ENCODE peak calls at places on chromosomes 5 and 9, in nine cellular contexts. P, K, B, H, X, U, S, A and W are unnamed samples.

GRCh38 chr5:42583322-42583721 is 160.1 kb downstream of the GHR start:
- DNase-seq in P (peak; percentile 82), K (no peak), B (peak; percentile 9), X (peak; percentile 76), H (peak; percentile 60), S (no peak), A (peak; percentile 25), U (no peak), W (no peak)

GRCh38 chr9:89437772-89438171 is 60.1 kb downstream of the SEMA4D start:
- DNase-seq in B (no peak), S (no peak), K (no peak), X (no peak), A (no peak), H (no peak), U (no peak), P (no peak), W (no peak)

GRCh38 chr5:38755171-38755570 is 90.6 kb upstream of the OSMR start:
- DNase-seq in U (no peak), B (no peak), H (no peak), X (no peak), P (no peak), A (no peak), S (no peak), K (no peak), W (no peak)

GRCh38 chr5:1005904-1006655 is 2.5 kb upstream of the NKD2 start:
- DNase-seq in P (no peak), X (no peak), A (no peak), K (peak; percentile 57), H (no peak), B (no peak), U (peak; percentile 46), S (no peak), W (no peak)

GRCh38 chr5:157747766-157748700 is 4.5 kb downstream of the LSM11 start:
- DNase-seq in K (no peak), U (no peak), P (no peak), A (no peak), H (no peak), B (no peak), X (no peak), S (no peak), W (no peak)

GRCh38 chr9:2336055-2336454 is 285.5 kb upstream of the VLDLR start:
- DNase-seq in X (no peak), A (no peak), H (no peak), U (no peak), P (peak; percentile 21), S (no peak), B (no peak), K (no peak), W (no peak)

GRCh38 chr9:84851935-84852585 is 182.5 kb downstream of the NTRK2 start:
- DNase-seq in B (no peak), X (peak; percentile 93), P (no peak), H (no peak), A (no peak), S (no peak), U (no peak), K (no peak), W (no peak)

GRCh38 chr5:133534566-133534965 is 77.8 kb downstream of the FSTL4 start:
- DNase-seq in U (no peak), P (no peak), A (no peak), K (no peak), S (no peak), B (no peak), H (no peak), X (no peak), W (no peak)

GRCh38 chr9:23621166-23621565 is 204.9 kb downstream of the ELAVL2 start:
- DNase-seq in U (no peak), P (no peak), H (no peak), S (no peak), B (no peak), K (no peak), X (no peak), A (no peak), W (no peak)

GRCh38 chr9:111970827-111971226 is 74.2 kb downstream of the UGCG start:
- DNase-seq in H (no peak), K (no peak), B (no peak), P (no peak), X (peak; percentile 89), A (no peak), S (no peak), U (no peak), W (no peak)

GRCh38 chr5:173578947-173579615 is 37.4 kb downstream of the BOD1 start:
- DNase-seq in B (no peak), H (no peak), K (no peak), S (no peak), X (no peak), P (no peak), U (no peak), A (no peak), W (no peak)

GRCh38 chr9:128920381-128921058 is at the start of gene PHYHD1:
- DNase-seq in U (peak; percentile 87), H (no peak), A (no peak), P (no peak), X (no peak), B (no peak), S (no peak), K (no peak), W (no peak)

GRCh38 chr9:71683598-71684235 is 84.6 kb downstream of the CEMIP2 start:
- DNase-seq in P (peak; percentile 27), K (no peak), U (no peak), S (no peak), A (no peak), H (no peak), X (peak; percentile 17), B (no peak), W (peak; percentile 34)

GRCh38 chr9:130446111-130446861 is 1.5 kb downstream of the ASS1 start:
- DNase-seq in B (no peak), X (peak; percentile 75), K (no peak), H (no peak), P (peak; percentile 62), U (peak; percentile 82), S (no peak), A (no peak), W (no peak)

GRCh38 chr5:137666901-137667300 is 69.0 kb downstream of the KLHL3 start:
- DNase-seq in U (no peak), P (no peak), A (no peak), K (no peak), S (no peak), B (no peak), H (no peak), X (no peak), W (no peak)

GRCh38 chr9:4108708-4109444 is 191.0 kb downstream of the GLIS3 start:
- DNase-seq in A (no peak), S (no peak), K (no peak), P (no peak), U (no peak), B (no peak), H (no peak), X (no peak), W (no peak)

GRCh38 chr9:120740135-120740534 is 25.9 kb upstream of the MEGF9 start:
- DNase-seq in H (no peak), K (no peak), U (no peak), B (no peak), A (no peak), X (no peak), P (no peak), S (no peak), W (no peak)

GRCh38 chr5:69006030-69006429 is 87.8 kb upstream of the SLC30A5 start:
- DNase-seq in S (no peak), U (no peak), B (no peak), X (no peak), H (no peak), A (no peak), P (no peak), K (no peak), W (no peak)

GRCh38 chr5:55694152-55694830 is 17.8 kb downstream of the SLC38A9 start:
- DNase-seq in U (no peak), X (peak; percentile 23), A (no peak), B (no peak), P (no peak), H (no peak), S (no peak), K (no peak), W (no peak)

GRCh38 chr9:136546697-136547481 is 1.0 kb upstream of the NOTCH1 start:
- DNase-seq in K (peak; percentile 85), U (peak; percentile 88), X (peak; percentile 69), B (peak; percentile 55), S (no peak), H (no peak), A (peak; percentile 56), P (peak; percentile 80), W (no peak)

GRCh38 chr9:115261656-115262081 is 143.7 kb upstream of the TNC start:
- DNase-seq in X (no peak), A (no peak), S (no peak), U (no peak), P (no peak), B (no peak), H (no peak), K (no peak), W (no peak)

GRCh38 chr9:131679261-131680020 is 60.4 kb downstream of the RAPGEF1 start:
- DNase-seq in P (no peak), B (no peak), X (no peak), H (no peak), A (no peak), U (no peak), K (no peak), S (no peak), W (no peak)

GRCh38 chr5:374631-375335 is 53.3 kb downstream of the AHRR start:
- DNase-seq in U (peak; percentile 61), X (peak; percentile 3), H (no peak), K (peak; percentile 61), S (no peak), B (no peak), P (peak; percentile 2), A (peak; percentile 49), W (no peak)

GRCh38 chr5:143219696-143220095 is 183.8 kb downstream of the NR3C1 start:
- DNase-seq in S (no peak), A (no peak), H (no peak), U (no peak), P (no peak), X (no peak), K (no peak), B (no peak), W (no peak)

GRCh38 chr5:35857606-35858205 is 1.0 kb downstream of the IL7R start:
- DNase-seq in P (no peak), K (no peak), A (no peak), U (no peak), S (no peak), B (no peak), H (no peak), X (no peak), W (no peak)

GRCh38 chr5:73438897-73439470 is 9.6 kb downstream of the FOXD1 start:
- DNase-seq in H (no peak), X (no peak), U (no peak), A (no peak), K (no peak), B (no peak), S (no peak), P (no peak), W (no peak)

GRCh38 chr5:107805166-107805565 is 134.4 kb upstream of the EFNA5 start:
- DNase-seq in A (no peak), H (no peak), X (peak; percentile 13), S (no peak), P (no peak), B (no peak), U (no peak), K (no peak), W (no peak)

GRCh38 chr5:73694089-73694488 is 68.1 kb downstream of the ARHGEF28 start:
- DNase-seq in P (no peak), X (no peak), B (no peak), A (no peak), K (no peak), S (no peak), H (peak; percentile 18), U (no peak), W (no peak)

GRCh38 chr9:121445986-121446385 is 53.7 kb downstream of the GGTA1 start:
- DNase-seq in H (no peak), S (no peak), X (no peak), P (peak; percentile 9), K (no peak), U (no peak), B (no peak), A (no peak), W (no peak)

GRCh38 chr5:73640861-73641320 is 14.9 kb downstream of the ARHGEF28 start:
- DNase-seq in K (no peak), S (no peak), H (no peak), B (no peak), A (no peak), U (no peak), P (no peak), X (no peak), W (no peak)

GRCh38 chr9:121862371-121862970 is 211.0 kb downstream of the DAB2IP start:
- DNase-seq in S (no peak), X (no peak), K (no peak), U (no peak), P (no peak), H (no peak), A (no peak), B (no peak), W (no peak)